ENCODE peak calls at places on chromosome 9, in four cellular contexts. U, J, G and X are unnamed samples.

GRCh38 chr9:81250041-81250440 is 439.3 kb downstream of the TLE1 start:
- DNase-seq in J (no peak), U (no peak), G (no peak), X (no peak)

GRCh38 chr9:91825422-91825821 is 124.6 kb downstream of the ROR2 start:
- DNase-seq in G (no peak), J (no peak), U (no peak), X (no peak)

GRCh38 chr9:101512116-101512515 is 21.5 kb upstream of the RNF20 start:
- DNase-seq in U (no peak), J (no peak), G (no peak), X (no peak)

GRCh38 chr9:137452761-137453642 is 6.1 kb downstream of the NSMF start:
- DNase-seq in U (no peak), G (no peak), J (no peak), X (no peak)

GRCh38 chr9:136339173-136339957 is 12.0 kb downstream of the GPSM1 start:
- DNase-seq in J (no peak), G (peak), U (peak), X (no peak)

GRCh38 chr9:75903785-75904360 is 13.4 kb downstream of the PCSK5 start:
- DNase-seq in J (no peak), U (peak), G (no peak), X (no peak)

GRCh38 chr9:87519415-87519989 is 21.8 kb downstream of the DAPK1 start:
- DNase-seq in G (no peak), U (no peak), J (no peak), X (no peak)

GRCh38 chr9:89154651-89155336 is 23.8 kb downstream of the SHC3 start:
- DNase-seq in J (no peak), G (no peak), U (no peak), X (no peak)

GRCh38 chr9:27939186-27939585 is 365.9 kb upstream of the C9orf72 start:
- DNase-seq in J (no peak), G (no peak), U (no peak), X (no peak)

GRCh38 chr9:33132249-33132772 is 34.8 kb downstream of the B4GALT1 start:
- DNase-seq in J (no peak), G (no peak), U (no peak), X (no peak)

GRCh38 chr9:22203371-22204138 is 194.4 kb upstream of the CDKN2B start:
- DNase-seq in U (no peak), J (no peak), G (no peak), X (no peak)

GRCh38 chr9:20015427-20015931 is 226.6 kb upstream of the SLC24A2 start:
- DNase-seq in G (no peak), J (no peak), U (no peak), X (no peak)

GRCh38 chr9:36423196-36423595 is 23.1 kb upstream of the RNF38 start:
- DNase-seq in U (no peak), G (no peak), J (no peak), X (no peak)

GRCh38 chr9:69535911-69536310 is 136.3 kb downstream of the APBA1 start:
- DNase-seq in U (no peak), G (no peak), J (no peak), X (no peak)

GRCh38 chr9:137370865-137371520 is 52.0 kb downstream of the EXD3 start:
- DNase-seq in G (peak), U (no peak), J (no peak), X (no peak)

GRCh38 chr9:738209-738915 is 103.1 kb upstream of the DMRT1 start:
- DNase-seq in G (peak), U (no peak), J (no peak), X (no peak)

GRCh38 chr9:14314929-14315753 is 1.2 kb upstream of the NFIB start:
- DNase-seq in J (no peak), U (peak), G (peak), X (no peak)

GRCh38 chr9:136343121-136343883 is 16.0 kb downstream of the GPSM1 start:
- DNase-seq in U (no peak), J (no peak), G (no peak), X (no peak)

GRCh38 chr9:133238851-133239532 is 29.9 kb upstream of the OBP2B start:
- DNase-seq in U (peak), J (peak), G (no peak), X (peak)

GRCh38 chr9:78577507-78577906 is 280.6 kb downstream of the PSAT1 start:
- DNase-seq in U (no peak), G (no peak), J (no peak), X (no peak)

GRCh38 chr9:76257224-76257794 is 136.9 kb downstream of the RFK start:
- DNase-seq in G (no peak), J (no peak), U (no peak), X (no peak)

GRCh38 chr9:103617046-103617445 is 477.1 kb upstream of the SMC2 start:
- DNase-seq in U (no peak), G (no peak), J (no peak), X (no peak)

GRCh38 chr9:86304236-86304730 is 21.9 kb upstream of the ISCA1 start:
- DNase-seq in G (no peak), U (no peak), J (no peak), X (no peak)

GRCh38 chr9:137129456-137130175 is 9.3 kb upstream of the GRIN1 start:
- DNase-seq in U (peak), J (peak), G (peak), X (peak)

GRCh38 chr9:105157178-105157583 is 87.3 kb upstream of the SLC44A1 start:
- DNase-seq in G (peak), U (peak), J (peak), X (peak)

GRCh38 chr9:123990427-123990826 is 21.1 kb upstream of the LHX2 start:
- DNase-seq in U (no peak), J (no peak), G (no peak), X (no peak)

GRCh38 chr9:16031971-16032370 is 479.1 kb downstream of the CCDC171 start:
- DNase-seq in U (no peak), J (no peak), G (no peak), X (no peak)

GRCh38 chr9:110382731-110383130 is 45.1 kb upstream of the TXNDC8 start:
- DNase-seq in U (no peak), J (no peak), G (no peak), X (no peak)

GRCh38 chr9:27413507-27414214 is 110.4 kb upstream of the IFNK start:
- DNase-seq in G (no peak), U (no peak), J (no peak), X (no peak)

GRCh38 chr9:36499156-36499886 is 73.4 kb upstream of the MELK start:
- DNase-seq in U (no peak), J (no peak), G (no peak), X (no peak)

GRCh38 chr9:752201-752600 is 89.3 kb upstream of the DMRT1 start:
- DNase-seq in G (no peak), J (no peak), U (no peak), X (no peak)

GRCh38 chr9:129081388-129081889 is 528 bp downstream of the DOLPP1 start:
- DNase-seq in J (no peak), G (no peak), U (peak), X (no peak)

GRCh38 chr9:93307468-93308157 is 123.7 kb downstream of the WNK2 start:
- DNase-seq in J (no peak), U (no peak), G (no peak), X (no peak)

GRCh38 chr9:109499631-109500120 is 1.6 kb upstream of the PTPN3 start:
- DNase-seq in J (no peak), G (no peak), U (peak), X (no peak)